ENCODE peak calls at places on chromosomes 5 and 9, in eight cellular contexts. I, C, P, Q, W, A, D and R are unnamed samples.

GRCh38 chr9:72509635-72510034 is 11.8 kb upstream of the TMC1 start:
- DNase-seq in I (no peak), C (peak), P (no peak), Q (no peak), W (no peak), A (peak), D (no peak), R (no peak)

GRCh38 chr5:4243865-4244264 is 648.2 kb downstream of the IRX1 start:
- DNase-seq in I (no peak), C (no peak), P (no peak), Q (no peak), W (no peak), A (no peak), D (no peak), R (no peak)

GRCh38 chr9:133897675-133898074 is 94.4 kb downstream of the VAV2 start:
- DNase-seq in I (no peak), C (no peak), P (no peak), Q (no peak), W (no peak), A (no peak), D (no peak), R (no peak)

GRCh38 chr5:76025069-76025468 is 58.1 kb upstream of the SV2C start:
- DNase-seq in I (no peak), C (no peak), P (no peak), Q (no peak), W (no peak), A (no peak), D (no peak), R (no peak)

GRCh38 chr9:77927265-77927664 is 104.3 kb downstream of the GNAQ start:
- DNase-seq in I (no peak), C (peak), P (no peak), Q (no peak), W (no peak), A (peak), D (no peak), R (no peak)

GRCh38 chr5:120122711-120123110 is 341.4 kb upstream of the PRR16 start:
- DNase-seq in I (no peak), C (no peak), P (no peak), Q (no peak), W (no peak), A (peak), D (no peak), R (no peak)

GRCh38 chr5:78162253-78162862 is 132.1 kb downstream of the AP3B1 start:
- DNase-seq in I (no peak), C (peak), P (no peak), Q (no peak), W (no peak), A (peak), D (no peak), R (no peak)

GRCh38 chr5:135091286-135091685 is 57.3 kb upstream of the PITX1 start:
- DNase-seq in I (no peak), C (no peak), P (no peak), Q (no peak), W (no peak), A (no peak), D (no peak), R (no peak)

GRCh38 chr5:34996236-34996635 is 51.5 kb downstream of the AGXT2 start:
- DNase-seq in I (no peak), C (no peak), P (no peak), Q (no peak), W (no peak), A (no peak), D (no peak), R (no peak)